ENCODE peak calls at places on chromosomes 5 and 9, in eight cellular contexts. U is endodermal cell, O is neural progenitor cell, S is stomach, L is SJSA1, T is prostate gland, A is psoas muscle, G is aorta. D is an unnamed sample. For H3K4me1, the result is how much of the 10 kb centered on the place peaks cover.

GRCh38 chr9:127450170-127450830 is 906 bp downstream of the RPL12 start:
- DNase-seq in L (no peak), A (peak), U (peak), O (peak), G (no peak), T (no peak), S (peak), D (no peak)

GRCh38 chr9:115264333-115264732 is 146.4 kb upstream of the TNC start:
- DNase-seq in A (no peak), T (no peak), O (no peak), U (no peak), L (no peak), G (no peak), S (no peak), D (peak)

GRCh38 chr5:114305402-114306207 is 56.3 kb upstream of the KCNN2 start:
- DNase-seq in L (no peak), S (no peak), A (no peak), G (no peak), T (no peak), U (peak), O (peak), D (no peak)

GRCh38 chr5:106940301-106940846 is 730.4 kb downstream of the EFNA5 start:
- DNase-seq in G (no peak), S (no peak), O (no peak), U (no peak), T (no peak), L (no peak), A (no peak), D (no peak)

GRCh38 chr5:82707741-82708140 is 369.5 kb downstream of the TMEM167A start:
- DNase-seq in S (no peak), O (no peak), G (no peak), L (no peak), U (no peak), T (no peak), A (no peak), D (peak)

GRCh38 chr5:124996764-124997077 is 250.3 kb upstream of the ZNF608 start:
- DNase-seq in S (no peak), O (peak), A (no peak), T (no peak), L (peak), G (no peak), U (no peak), D (no peak)

GRCh38 chr5:81450940-81451339 is 57.0 kb upstream of the ACOT12 start:
- DNase-seq in G (no peak), T (no peak), O (no peak), U (no peak), A (no peak), L (no peak), S (no peak), D (peak)

GRCh38 chr5:27474395-27474794 is 436.0 kb upstream of the CDH9 start:
- DNase-seq in S (no peak), G (no peak), L (no peak), O (no peak), T (no peak), A (no peak), U (no peak), D (no peak)

GRCh38 chr9:78236511-78236950 is 656 bp downstream of the CEP78 start:
- DNase-seq in T (no peak), G (no peak), S (no peak), O (peak), A (no peak), L (no peak), U (no peak), D (no peak)

DNA sequence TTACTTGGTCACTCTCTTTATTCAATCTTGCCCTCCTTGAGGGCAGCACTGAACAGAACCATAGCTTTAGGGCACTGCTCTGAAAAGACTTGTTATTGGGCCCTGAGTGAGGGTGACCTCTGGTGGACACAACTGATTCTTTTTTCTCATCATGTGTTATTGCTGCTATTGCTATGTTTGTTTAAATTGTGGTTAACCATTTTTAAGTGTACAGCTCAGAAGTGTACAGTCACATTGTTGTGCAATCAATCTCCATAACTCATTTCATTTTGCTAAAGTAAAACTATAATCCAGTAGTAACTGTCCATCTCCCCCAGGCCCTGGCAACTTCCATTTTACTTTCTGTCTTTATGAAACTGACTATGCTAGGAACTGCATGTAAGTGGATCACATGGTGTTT is 351.1 kb upstream of the RIOK2 start:
- DNase-seq in U (peak), S (peak), G (no peak), T (peak), A (no peak), L (no peak), O (peak), D (peak)
- H3K4me1 ChIP-seq in U (under half), S (under half), G (under half), T (under half), A (under half), L (under half), O (under half), D (under half)

DNA sequence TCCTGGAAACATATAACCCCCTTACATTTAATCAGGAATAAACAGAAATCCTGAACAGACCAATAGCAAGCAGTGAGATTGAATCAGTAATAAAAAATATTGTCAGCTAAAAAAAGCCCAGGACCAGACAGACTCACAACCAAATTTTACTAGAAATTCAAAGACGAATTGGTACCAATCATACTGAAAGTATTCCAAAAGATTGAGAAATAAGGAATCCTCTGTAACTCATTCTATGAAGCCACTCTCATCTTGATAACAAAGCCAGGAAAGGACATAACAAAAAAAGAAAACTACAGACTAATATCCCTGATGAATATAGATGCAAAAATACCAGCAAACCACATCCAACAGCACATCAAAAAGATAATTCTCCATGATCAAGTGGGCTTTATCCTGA is 714.0 kb downstream of the SEMA5A start:
- DNase-seq in S (no peak), G (no peak), O (no peak), T (no peak), U (no peak), L (no peak), A (no peak), D (no peak)
- H3K4me1 ChIP-seq in S (under half), G (under half), O (under half), T (under half), U (under half), L (under half), A (under half), D (under half)

GRCh38 chr9:107467416-107467815 is 22.2 kb downstream of the KLF4 start:
- DNase-seq in G (no peak), S (no peak), T (no peak), L (no peak), O (no peak), U (no peak), A (no peak), D (no peak)

GRCh38 chr9:107460153-107461023 is 29.2 kb downstream of the KLF4 start:
- DNase-seq in O (no peak), A (no peak), U (peak), L (no peak), G (no peak), S (no peak), T (no peak), D (no peak)

GRCh38 chr9:107465467-107466451 is 23.8 kb downstream of the KLF4 start:
- DNase-seq in O (peak), G (peak), S (peak), A (peak), T (peak), U (peak), L (no peak), D (peak)

GRCh38 chr9:107462691-107463090 is 26.9 kb downstream of the KLF4 start:
- DNase-seq in L (no peak), T (no peak), G (no peak), S (no peak), O (no peak), A (no peak), U (no peak), D (no peak)
- H3K4me1 ChIP-seq in L (under half), T (under half), G (under half), S (under half), O (under half), A (under half), U (under half), D (under half)

GRCh38 chr5:150490296-150490669 is 17.6 kb upstream of the NDST1 start:
- DNase-seq in U (no peak), O (no peak), S (no peak), A (no peak), G (no peak), T (no peak), L (no peak), D (no peak)

GRCh38 chr5:150492621-150493020 is 15.3 kb upstream of the NDST1 start:
- DNase-seq in T (peak), L (peak), A (no peak), U (no peak), G (no peak), S (no peak), O (no peak), D (peak)

GRCh38 chr5:150490754-150491153 is 17.2 kb upstream of the NDST1 start:
- DNase-seq in T (no peak), L (no peak), O (no peak), A (no peak), U (no peak), G (no peak), S (no peak), D (no peak)

GRCh38 chr5:150489358-150490295 is 18.3 kb upstream of the NDST1 start:
- DNase-seq in S (no peak), T (no peak), L (no peak), A (no peak), U (peak), G (no peak), O (no peak), D (no peak)

DNA sequence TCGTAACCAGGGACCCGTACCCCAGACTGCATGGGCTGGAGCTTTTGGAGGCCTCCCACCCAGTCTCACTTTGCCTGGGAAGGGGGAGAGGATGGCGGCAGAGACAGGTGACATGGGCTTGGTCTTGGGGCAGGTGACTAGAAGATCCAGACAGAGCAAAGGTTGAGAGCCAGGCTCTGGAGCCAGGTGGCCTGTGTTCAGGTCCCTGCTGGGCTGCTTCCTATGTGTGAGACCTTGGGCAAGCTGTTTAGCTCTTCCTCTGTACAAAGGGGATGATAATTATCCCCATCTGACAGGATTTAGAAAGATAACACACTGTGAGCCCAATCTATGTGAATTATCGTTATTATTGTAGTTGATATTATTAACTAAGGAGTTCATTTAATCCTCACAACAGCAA is 16.1 kb upstream of the NDST1 start:
- DNase-seq in O (no peak), A (no peak), T (no peak), S (no peak), L (no peak), U (no peak), G (no peak), D (no peak)
- H3K4me1 ChIP-seq in O (half or more), A (half or more), T (under half), S (half or more), L (half or more), U (under half), G (under half), D (half or more)

GRCh38 chr5:10797246-10797645 is 36.2 kb upstream of the DAP start:
- DNase-seq in S (no peak), A (no peak), G (no peak), O (no peak), U (no peak), T (no peak), L (no peak), D (peak)
- H3K4me1 ChIP-seq in S (under half), A (under half), G (under half), O (under half), U (under half), T (under half), L (under half), D (under half)

GRCh38 chr5:102414448-102414847 is 84.4 kb downstream of the SLCO6A1 start:
- DNase-seq in O (no peak), U (no peak), S (no peak), G (peak), T (no peak), L (no peak), A (no peak), D (no peak)
- H3K4me1 ChIP-seq in O (under half), U (under half), S (under half), G (under half), T (under half), L (under half), A (under half), D (under half)

GRCh38 chr9:95053611-95054440 is 263.7 kb downstream of the FANCC start:
- DNase-seq in S (no peak), T (no peak), G (no peak), U (peak), A (no peak), O (no peak), L (no peak), D (no peak)
- H3K4me1 ChIP-seq in S (under half), T (under half), G (under half), U (under half), A (half or more), O (under half), L (half or more), D (under half)

DNA sequence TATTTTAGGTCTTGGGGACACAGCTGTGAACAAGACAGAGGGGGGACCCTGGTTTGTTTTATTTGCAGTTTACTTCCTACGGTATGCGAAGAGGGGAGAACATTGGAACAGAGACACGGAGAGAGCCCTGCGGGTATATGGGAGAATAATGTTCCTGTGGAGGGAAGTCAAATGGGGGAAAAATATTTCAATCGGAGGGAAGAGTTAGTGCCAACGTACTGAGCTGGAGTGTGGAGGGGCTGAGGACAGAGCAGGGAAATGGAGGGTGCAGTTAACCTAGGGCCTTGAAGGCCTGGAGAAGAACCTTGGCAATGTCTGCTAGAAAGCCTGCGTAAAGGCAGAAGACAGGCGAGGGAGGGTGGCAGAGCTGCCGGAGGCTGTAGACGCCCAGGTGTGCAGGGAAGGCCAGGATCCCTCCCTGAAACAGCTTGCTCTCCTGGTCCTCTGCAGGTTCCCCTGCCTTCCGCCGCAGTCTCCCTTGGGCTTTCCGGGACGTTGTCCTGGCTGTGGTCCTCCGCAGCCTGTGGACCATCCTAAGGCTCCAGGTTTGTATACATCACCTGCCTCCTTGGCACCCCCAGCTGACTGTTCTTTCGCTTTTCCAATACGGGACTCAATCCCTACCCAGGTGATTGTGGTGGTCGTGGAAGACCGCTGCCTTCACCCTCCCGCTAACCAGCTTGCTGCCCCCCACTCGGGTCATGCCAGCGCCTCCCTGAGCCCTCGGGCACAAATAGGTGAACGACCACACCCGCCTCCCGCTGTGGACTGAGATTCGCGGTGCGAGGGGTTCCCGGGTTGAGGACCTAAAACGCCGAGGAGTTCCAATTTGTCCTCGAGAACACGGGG is 1.9 kb upstream of the RACK1 start:
- DNase-seq in O (peak), L (no peak), G (no peak), A (no peak), U (no peak), S (no peak), T (no peak), D (no peak)
- H3K4me1 ChIP-seq in O (under half), L (half or more), G (under half), A (half or more), U (under half), S (half or more), T (under half), D (under half)

GRCh38 chr9:37424686-37425297 is 2.3 kb downstream of the GRHPR start:
- DNase-seq in U (no peak), G (peak), T (no peak), S (no peak), L (no peak), A (no peak), O (no peak), D (no peak)

GRCh38 chr9:37422289-37423104 is at the start of gene GRHPR:
- DNase-seq in T (peak), S (peak), G (peak), O (peak), L (peak), U (peak), A (peak), D (peak)

GRCh38 chr9:37421914-37422288 is 595 bp upstream of the GRHPR start:
- DNase-seq in U (no peak), L (no peak), O (no peak), A (peak), G (peak), T (no peak), S (peak), D (no peak)

GRCh38 chr9:37424204-37424685 is 1.7 kb downstream of the GRHPR start:
- DNase-seq in U (no peak), T (no peak), O (no peak), L (no peak), G (peak), S (no peak), A (no peak), D (no peak)

DNA sequence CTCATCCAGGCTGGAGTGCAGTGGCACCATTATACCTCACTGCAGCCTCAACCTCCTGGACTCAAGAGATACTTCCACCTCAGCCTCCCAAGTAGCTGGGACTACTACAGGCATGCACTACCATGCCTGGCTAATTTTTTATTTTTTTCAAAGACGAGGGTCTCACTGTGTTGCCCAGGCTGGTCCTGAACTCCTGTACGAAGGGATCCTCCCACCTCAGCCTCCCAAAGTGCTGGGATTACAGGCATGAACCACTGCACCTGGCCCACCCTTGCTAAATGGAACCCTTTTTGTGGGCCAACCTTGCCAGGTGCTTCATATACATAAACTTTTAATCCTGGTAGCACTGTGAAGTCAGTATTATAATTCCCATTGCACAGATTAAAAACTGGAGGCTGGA is 1.0 kb downstream of the GRHPR start:
- DNase-seq in G (peak), A (no peak), S (no peak), L (no peak), T (no peak), O (no peak), U (no peak), D (no peak)
- H3K4me1 ChIP-seq in G (under half), A (under half), S (under half), L (under half), T (under half), O (under half), U (under half), D (under half)

D was measured in foreskin keratinocyte.